ENCODE peak calls at places on chromosomes 2 and 18, in seven cellular contexts. X is astrocyte of the cerebellum; R is foreskin fibroblast; K is fibroblast of lung; J is CD4-positive, alpha-beta memory T cell; P is epithelial cell of esophagus; A is skeletal muscle cell. H is an unnamed sample.
A peak's percentile ranks its signal among the peaks of the same experiment; 100 is the strongest.

GRCh38 chr18:14974576-14974975 is 226.6 kb downstream of the ANKRD30B start:
- DNase-seq in K (no peak), X (no peak), J (no peak), R (no peak), A (no peak), P (no peak), H (no peak)

GRCh38 chr2:230218411-230218810 is 1.4 kb downstream of the SP110 start:
- DNase-seq in J (no peak), A (no peak), P (peak; percentile 25), K (no peak), R (peak; percentile 4), X (no peak), H (no peak)

GRCh38 chr18:12053312-12053711 is 40.3 kb upstream of the ANKRD62 start:
- DNase-seq in X (no peak), J (no peak), P (no peak), K (no peak), R (no peak), A (no peak), H (no peak)

GRCh38 chr2:181294979-181295378 is 162.2 kb upstream of the ITGA4 start:
- DNase-seq in K (no peak), P (no peak), X (no peak), A (no peak), J (no peak), R (no peak), H (no peak)

GRCh38 chr18:35091841-35092240 is 50.6 kb downstream of the MAPRE2 start:
- DNase-seq in K (no peak), A (no peak), X (no peak), P (peak; percentile 5), R (no peak), J (no peak), H (no peak)

GRCh38 chr2:219611306-219611705 is 13.6 kb downstream of the STK11IP start:
- DNase-seq in A (no peak), J (no peak), P (no peak), K (no peak), X (no peak), R (no peak), H (no peak)

GRCh38 chr2:12448846-12449480 is 267.8 kb upstream of the TRIB2 start:
- DNase-seq in R (peak; percentile 84), A (no peak), X (no peak), J (no peak), P (peak; percentile 59), K (peak; percentile 29), H (no peak)

GRCh38 chr2:102021776-102022175 is 30.0 kb downstream of the IL1R2 start:
- DNase-seq in A (peak; percentile 43), R (peak; percentile 41), J (no peak), P (no peak), X (peak; percentile 63), K (peak; percentile 77), H (no peak)

GRCh38 chr2:3643371-3644245 is 14.4 kb upstream of the ALLC start:
- DNase-seq in R (no peak), X (no peak), K (no peak), P (no peak), J (no peak), A (no peak), H (no peak)

GRCh38 chr2:217912030-217913024 is 90.5 kb downstream of the TNS1 start:
- DNase-seq in J (no peak), P (no peak), K (no peak), A (no peak), X (no peak), R (no peak), H (no peak)
- H3K4me3 ChIP-seq in J (no peak overlapping the region), P (no peak overlapping the region), K (no peak overlapping the region), A (no peak overlapping the region), X (no peak overlapping the region), R (no peak overlapping the region), H (peak overlapping the region; percentile 22)

DNA sequence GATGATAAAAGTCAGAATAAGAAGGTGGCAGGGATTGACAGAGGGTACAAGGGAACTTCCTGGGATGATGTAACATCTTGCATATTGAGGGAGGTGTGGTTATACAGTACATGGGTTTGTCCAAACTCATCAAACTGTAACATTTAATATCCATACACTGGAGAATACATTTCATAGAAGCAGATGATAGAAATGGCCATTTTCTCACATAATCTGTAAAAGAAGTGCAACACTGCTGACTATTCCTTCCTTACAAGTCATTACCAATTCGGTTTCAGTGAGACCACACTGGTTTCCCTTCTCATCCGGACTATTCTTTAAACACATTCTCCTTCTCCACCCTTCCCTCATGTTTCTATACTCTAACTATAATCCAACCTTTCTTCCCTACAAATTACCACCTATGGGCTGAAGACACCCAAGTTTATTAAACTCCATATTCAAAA is 1.7 kb downstream of the COX7A2L start:
- DNase-seq in X (no peak), J (no peak), P (no peak), R (peak; percentile 31), K (no peak), A (no peak), H (no peak)
- H3K4me3 ChIP-seq in X (no peak overlapping the region), J (peak overlapping the region; percentile 97), P (peak overlapping the region; percentile 99), R (peak overlapping the region; percentile 97), K (no peak overlapping the region), A (peak overlapping the region; percentile 99), H (peak overlapping the region; percentile 54)

DNA sequence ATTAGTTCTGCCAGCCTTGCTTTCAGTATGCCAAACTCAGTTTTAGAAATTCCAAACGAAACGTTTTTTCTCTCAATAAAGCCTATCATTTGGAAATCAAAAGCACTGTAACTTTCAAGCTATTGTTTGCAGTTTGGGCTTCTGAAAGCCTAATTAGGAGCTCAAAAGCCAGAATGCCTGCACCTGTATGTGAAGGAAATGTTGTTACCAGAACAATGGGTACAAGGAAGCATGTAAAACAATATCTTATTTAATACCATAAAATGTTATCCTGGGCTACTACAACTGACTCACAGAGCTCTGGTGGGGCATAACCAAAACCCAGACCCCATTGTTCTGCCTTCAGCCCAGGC is 12.6 kb upstream of the GULP1 start:
- DNase-seq in J (no peak), K (no peak), P (no peak), X (no peak), A (no peak), R (no peak), H (no peak)
- H3K4me3 ChIP-seq in J (no peak overlapping the region), K (no peak overlapping the region), P (no peak overlapping the region), X (no peak overlapping the region), A (no peak overlapping the region), R (no peak overlapping the region), H (no peak overlapping the region)

GRCh38 chr2:69067866-69068265 is 54.9 kb downstream of the ANTXR1 start:
- DNase-seq in P (peak; percentile 91), K (no peak), A (no peak), R (no peak), J (no peak), X (no peak), H (no peak)

GRCh38 chr2:69065735-69066336 is 52.9 kb downstream of the ANTXR1 start:
- DNase-seq in J (no peak), P (no peak), A (no peak), X (no peak), K (no peak), R (no peak), H (no peak)

GRCh38 chr2:69062307-69062706 is 49.3 kb downstream of the ANTXR1 start:
- DNase-seq in J (no peak), A (no peak), X (no peak), P (no peak), K (peak; percentile 15), R (no peak), H (no peak)

GRCh38 chr2:69070987-69071386 is 58.0 kb downstream of the ANTXR1 start:
- DNase-seq in K (no peak), X (no peak), P (no peak), R (no peak), A (no peak), J (no peak), H (no peak)

DNA sequence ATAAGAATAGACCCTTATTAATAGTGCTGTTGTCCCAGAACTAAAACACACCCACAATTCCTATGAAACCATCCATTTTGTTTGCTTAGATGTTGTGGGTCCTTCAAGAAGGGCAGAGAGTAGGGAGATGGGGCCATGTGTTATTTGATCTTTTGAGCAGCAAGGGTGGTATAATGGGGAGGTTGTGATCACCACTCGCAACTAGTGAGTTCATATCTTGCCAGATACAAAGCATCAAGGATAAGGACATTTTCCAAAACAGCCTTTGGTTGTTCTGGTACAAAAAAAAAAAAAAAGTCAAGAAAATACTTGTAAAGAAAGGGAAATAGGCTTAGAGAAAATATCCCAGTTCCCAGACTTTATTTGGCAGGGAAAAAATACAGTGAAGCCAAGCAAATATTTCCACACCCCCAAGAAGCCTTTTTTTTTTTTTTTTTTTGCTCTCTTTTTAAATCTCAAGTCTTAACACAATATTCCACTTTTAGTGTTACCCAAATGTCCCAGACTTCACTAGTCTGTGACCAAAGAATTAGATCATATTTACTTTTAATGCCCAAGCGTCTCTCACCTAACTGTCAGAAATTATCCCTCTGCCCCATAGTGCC is 54.1 kb downstream of the ANTXR1 start:
- DNase-seq in P (no peak), X (no peak), K (no peak), J (no peak), R (no peak), A (no peak), H (no peak)
- H3K4me3 ChIP-seq in P (no peak overlapping the region), X (no peak overlapping the region), K (no peak overlapping the region), J (no peak overlapping the region), R (no peak overlapping the region), A (no peak overlapping the region), H (no peak overlapping the region)

GRCh38 chr18:75297731-75298130 is 87.1 kb downstream of the TSHZ1 start:
- DNase-seq in P (no peak), A (no peak), X (no peak), K (no peak), R (peak; percentile 61), J (no peak), H (peak; percentile 42)
- H3K4me3 ChIP-seq in P (no peak overlapping the region), A (no peak overlapping the region), X (no peak overlapping the region), K (no peak overlapping the region), R (no peak overlapping the region), J (no peak overlapping the region), H (no peak overlapping the region)

H was measured in vagina.